ENCODE peak calls at places on chromosomes 11 and 22, in seven cellular contexts. One of them, this sample, is unnamed.

GRCh38 chr22:47826016-47826415 is 1063.6 kb downstream of the TBC1D22A start:
- DNase-seq in foreskin keratinocyte: no peak
- DNase-seq in heart right ventricle: no peak
- DNase-seq in HFFc6: no peak
- DNase-seq in choroid plexus epithelial cell: no peak
- DNase-seq in fibroblast of pulmonary artery: no peak
- DNase-seq in stimulated activated CD8-positive, alpha-beta memory T cell treated with anti-CD3 and anti-CD28 coated beads, Interleukin-4, amount 100 ng/mL, for 1 hour: no peak
- DNase-seq in this sample: no peak

GRCh38 chr11:1281974-1282365 is 27.5 kb downstream of the TOLLIP start:
- DNase-seq in fibroblast of pulmonary artery: no peak
- DNase-seq in HFFc6: no peak
- DNase-seq in heart right ventricle: no peak
- DNase-seq in stimulated activated CD8-positive, alpha-beta memory T cell treated with anti-CD3 and anti-CD28 coated beads, Interleukin-4, amount 100 ng/mL, for 1 hour: no peak
- DNase-seq in choroid plexus epithelial cell: peak; percentile 33
- DNase-seq in foreskin keratinocyte: no peak
- DNase-seq in this sample: peak; percentile 39

GRCh38 chr22:19060356-19061009 is 61.7 kb downstream of the DGCR2 start:
- DNase-seq in stimulated activated CD8-positive, alpha-beta memory T cell treated with anti-CD3 and anti-CD28 coated beads, Interleukin-4, amount 100 ng/mL, for 1 hour: no peak
- DNase-seq in HFFc6: peak; percentile 41
- DNase-seq in foreskin keratinocyte: peak; percentile 47
- DNase-seq in fibroblast of pulmonary artery: no peak
- DNase-seq in heart right ventricle: no peak
- DNase-seq in choroid plexus epithelial cell: peak; percentile 85
- DNase-seq in this sample: no peak

GRCh38 chr11:10625982-10626311 is 57.5 kb upstream of the LYVE1 start:
- DNase-seq in heart right ventricle: no peak
- DNase-seq in stimulated activated CD8-positive, alpha-beta memory T cell treated with anti-CD3 and anti-CD28 coated beads, Interleukin-4, amount 100 ng/mL, for 1 hour: no peak
- DNase-seq in choroid plexus epithelial cell: no peak
- DNase-seq in foreskin keratinocyte: no peak
- DNase-seq in fibroblast of pulmonary artery: no peak
- DNase-seq in HFFc6: no peak
- DNase-seq in this sample: no peak

GRCh38 chr11:87338046-87338639 is 300.4 kb downstream of the TMEM135 start:
- DNase-seq in HFFc6: no peak
- DNase-seq in stimulated activated CD8-positive, alpha-beta memory T cell treated with anti-CD3 and anti-CD28 coated beads, Interleukin-4, amount 100 ng/mL, for 1 hour: no peak
- DNase-seq in choroid plexus epithelial cell: no peak
- DNase-seq in heart right ventricle: no peak
- DNase-seq in foreskin keratinocyte: no peak
- DNase-seq in fibroblast of pulmonary artery: no peak
- DNase-seq in this sample: no peak

GRCh38 chr11:120842195-120842594 is 181.7 kb upstream of the TBCEL start:
- DNase-seq in choroid plexus epithelial cell: no peak
- DNase-seq in foreskin keratinocyte: no peak
- DNase-seq in fibroblast of pulmonary artery: no peak
- DNase-seq in HFFc6: no peak
- DNase-seq in stimulated activated CD8-positive, alpha-beta memory T cell treated with anti-CD3 and anti-CD28 coated beads, Interleukin-4, amount 100 ng/mL, for 1 hour: no peak
- DNase-seq in heart right ventricle: no peak
- DNase-seq in this sample: no peak

GRCh38 chr11:61752117-61752924 is at the start of gene MYRF:
- DNase-seq in HFFc6: peak; percentile 5
- DNase-seq in fibroblast of pulmonary artery: peak; percentile 35
- DNase-seq in heart right ventricle: peak; percentile 35
- DNase-seq in stimulated activated CD8-positive, alpha-beta memory T cell treated with anti-CD3 and anti-CD28 coated beads, Interleukin-4, amount 100 ng/mL, for 1 hour: peak; percentile 25
- DNase-seq in choroid plexus epithelial cell: no peak
- DNase-seq in foreskin keratinocyte: no peak
- DNase-seq in this sample: peak; percentile 54

GRCh38 chr22:46351767-46352166 is 16.3 kb downstream of the TRMU start:
- DNase-seq in foreskin keratinocyte: no peak
- DNase-seq in stimulated activated CD8-positive, alpha-beta memory T cell treated with anti-CD3 and anti-CD28 coated beads, Interleukin-4, amount 100 ng/mL, for 1 hour: no peak
- DNase-seq in fibroblast of pulmonary artery: no peak
- DNase-seq in choroid plexus epithelial cell: no peak
- DNase-seq in HFFc6: no peak
- DNase-seq in heart right ventricle: no peak
- DNase-seq in this sample: no peak

GRCh38 chr11:120869516-120870011 is 154.3 kb upstream of the TBCEL start:
- DNase-seq in foreskin keratinocyte: no peak
- DNase-seq in stimulated activated CD8-positive, alpha-beta memory T cell treated with anti-CD3 and anti-CD28 coated beads, Interleukin-4, amount 100 ng/mL, for 1 hour: no peak
- DNase-seq in choroid plexus epithelial cell: no peak
- DNase-seq in fibroblast of pulmonary artery: no peak
- DNase-seq in HFFc6: no peak
- DNase-seq in heart right ventricle: no peak
- DNase-seq in this sample: no peak

GRCh38 chr11:73338279-73338678 is 30.2 kb downstream of the ARHGEF17 start:
- DNase-seq in HFFc6: no peak
- DNase-seq in foreskin keratinocyte: no peak
- DNase-seq in heart right ventricle: no peak
- DNase-seq in fibroblast of pulmonary artery: no peak
- DNase-seq in choroid plexus epithelial cell: no peak
- DNase-seq in stimulated activated CD8-positive, alpha-beta memory T cell treated with anti-CD3 and anti-CD28 coated beads, Interleukin-4, amount 100 ng/mL, for 1 hour: no peak
- DNase-seq in this sample: no peak

GRCh38 chr22:50577987-50578775 is at the start of gene CPT1B:
- DNase-seq in foreskin keratinocyte: no peak
- DNase-seq in heart right ventricle: peak; percentile 66
- DNase-seq in HFFc6: no peak
- DNase-seq in fibroblast of pulmonary artery: no peak
- DNase-seq in stimulated activated CD8-positive, alpha-beta memory T cell treated with anti-CD3 and anti-CD28 coated beads, Interleukin-4, amount 100 ng/mL, for 1 hour: no peak
- DNase-seq in choroid plexus epithelial cell: peak; percentile 13
- DNase-seq in this sample: no peak

GRCh38 chr22:25656724-25657123 is 85.3 kb upstream of the MYO18B start:
- DNase-seq in foreskin keratinocyte: no peak
- DNase-seq in choroid plexus epithelial cell: no peak
- DNase-seq in heart right ventricle: no peak
- DNase-seq in HFFc6: no peak
- DNase-seq in fibroblast of pulmonary artery: no peak
- DNase-seq in stimulated activated CD8-positive, alpha-beta memory T cell treated with anti-CD3 and anti-CD28 coated beads, Interleukin-4, amount 100 ng/mL, for 1 hour: no peak
- DNase-seq in this sample: no peak

GRCh38 chr22:41598081-41598480 is 8.4 kb upstream of the PMM1 start:
- DNase-seq in HFFc6: peak; percentile 90
- DNase-seq in choroid plexus epithelial cell: peak; percentile 87
- DNase-seq in foreskin keratinocyte: peak; percentile 77
- DNase-seq in fibroblast of pulmonary artery: peak; percentile 77
- DNase-seq in heart right ventricle: no peak
- DNase-seq in stimulated activated CD8-positive, alpha-beta memory T cell treated with anti-CD3 and anti-CD28 coated beads, Interleukin-4, amount 100 ng/mL, for 1 hour: no peak
- DNase-seq in this sample: peak; percentile 85

GRCh38 chr22:47188337-47189055 is 426.0 kb downstream of the TBC1D22A start:
- DNase-seq in fibroblast of pulmonary artery: no peak
- DNase-seq in HFFc6: no peak
- DNase-seq in heart right ventricle: no peak
- DNase-seq in foreskin keratinocyte: no peak
- DNase-seq in stimulated activated CD8-positive, alpha-beta memory T cell treated with anti-CD3 and anti-CD28 coated beads, Interleukin-4, amount 100 ng/mL, for 1 hour: no peak
- DNase-seq in choroid plexus epithelial cell: no peak
- DNase-seq in this sample: no peak

GRCh38 chr22:26487996-26488395 is 4.3 kb downstream of the SRRD start:
- DNase-seq in fibroblast of pulmonary artery: no peak
- DNase-seq in heart right ventricle: no peak
- DNase-seq in stimulated activated CD8-positive, alpha-beta memory T cell treated with anti-CD3 and anti-CD28 coated beads, Interleukin-4, amount 100 ng/mL, for 1 hour: no peak
- DNase-seq in foreskin keratinocyte: no peak
- DNase-seq in HFFc6: no peak
- DNase-seq in choroid plexus epithelial cell: peak; percentile 17
- DNase-seq in this sample: no peak

GRCh38 chr22:10961043-10961860 is 4566.7 kb upstream of the OR11H1 start:
- DNase-seq in choroid plexus epithelial cell: no peak
- DNase-seq in HFFc6: no peak
- DNase-seq in stimulated activated CD8-positive, alpha-beta memory T cell treated with anti-CD3 and anti-CD28 coated beads, Interleukin-4, amount 100 ng/mL, for 1 hour: no peak
- DNase-seq in foreskin keratinocyte: no peak
- DNase-seq in heart right ventricle: no peak
- DNase-seq in fibroblast of pulmonary artery: no peak
- DNase-seq in this sample: no peak

GRCh38 chr11:17564687-17565042 is 17.6 kb downstream of the OTOG start:
- DNase-seq in heart right ventricle: no peak
- DNase-seq in fibroblast of pulmonary artery: no peak
- DNase-seq in foreskin keratinocyte: no peak
- DNase-seq in stimulated activated CD8-positive, alpha-beta memory T cell treated with anti-CD3 and anti-CD28 coated beads, Interleukin-4, amount 100 ng/mL, for 1 hour: no peak
- DNase-seq in HFFc6: no peak
- DNase-seq in choroid plexus epithelial cell: no peak
- DNase-seq in this sample: no peak

GRCh38 chr11:73760066-73760679 is 701 bp downstream of the RAB6A start:
- DNase-seq in HFFc6: peak; percentile 8
- DNase-seq in foreskin keratinocyte: no peak
- DNase-seq in choroid plexus epithelial cell: peak; percentile 38
- DNase-seq in fibroblast of pulmonary artery: peak; percentile 44
- DNase-seq in stimulated activated CD8-positive, alpha-beta memory T cell treated with anti-CD3 and anti-CD28 coated beads, Interleukin-4, amount 100 ng/mL, for 1 hour: no peak
- DNase-seq in heart right ventricle: peak; percentile 42
- DNase-seq in this sample: peak; percentile 41

GRCh38 chr11:12201016-12201985 is 90.9 kb downstream of the MICAL2 start:
- DNase-seq in stimulated activated CD8-positive, alpha-beta memory T cell treated with anti-CD3 and anti-CD28 coated beads, Interleukin-4, amount 100 ng/mL, for 1 hour: no peak
- DNase-seq in choroid plexus epithelial cell: peak; percentile 80
- DNase-seq in foreskin keratinocyte: no peak
- DNase-seq in HFFc6: peak; percentile 96
- DNase-seq in heart right ventricle: peak; percentile 89
- DNase-seq in fibroblast of pulmonary artery: peak; percentile 97
- DNase-seq in this sample: peak; percentile 99

GRCh38 chr22:25488244-25489020 is 76.0 kb upstream of the GRK3 start:
- DNase-seq in foreskin keratinocyte: no peak
- DNase-seq in heart right ventricle: peak; percentile 71
- DNase-seq in stimulated activated CD8-positive, alpha-beta memory T cell treated with anti-CD3 and anti-CD28 coated beads, Interleukin-4, amount 100 ng/mL, for 1 hour: no peak
- DNase-seq in fibroblast of pulmonary artery: peak; percentile 78
- DNase-seq in choroid plexus epithelial cell: peak; percentile 91
- DNase-seq in HFFc6: peak; percentile 27
- DNase-seq in this sample: peak; percentile 75

GRCh38 chr11:65058012-65058411 is 341 bp downstream of the NAALADL1 start:
- DNase-seq in heart right ventricle: no peak
- DNase-seq in fibroblast of pulmonary artery: no peak
- DNase-seq in foreskin keratinocyte: no peak
- DNase-seq in HFFc6: no peak
- DNase-seq in choroid plexus epithelial cell: no peak
- DNase-seq in stimulated activated CD8-positive, alpha-beta memory T cell treated with anti-CD3 and anti-CD28 coated beads, Interleukin-4, amount 100 ng/mL, for 1 hour: no peak
- DNase-seq in this sample: no peak

This sample was measured in dermis blood vessel endothelial cell.